ENCODE peak calls at places on chromosomes 13 and 19, in five cellular contexts. One of them, this sample, is unnamed.

GRCh38 chr19:55196803-55197202 is 12.5 kb downstream of the PTPRH start:
- DNase-seq in GDM1: no peak
- DNase-seq in EL: peak; percentile 12
- DNase-seq in occipital lobe: no peak
- DNase-seq in non-pigmented ciliary epithelial cell: no peak
- DNase-seq in this sample: no peak

GRCh38 chr19:14425696-14426138 is 6.6 kb upstream of the DDX39A start:
- DNase-seq in GDM1: no peak
- DNase-seq in EL: peak; percentile 42
- DNase-seq in occipital lobe: no peak
- DNase-seq in non-pigmented ciliary epithelial cell: no peak
- DNase-seq in this sample: no peak

GRCh38 chr19:50315773-50316448 is 13.3 kb downstream of the KCNC3 start:
- DNase-seq in GDM1: no peak
- DNase-seq in EL: no peak
- DNase-seq in occipital lobe: no peak
- DNase-seq in non-pigmented ciliary epithelial cell: no peak
- DNase-seq in this sample: peak; percentile 6

GRCh38 chr19:12834976-12835757 is 788 bp upstream of the RTBDN start:
- DNase-seq in GDM1: no peak
- DNase-seq in EL: peak; percentile 33
- DNase-seq in occipital lobe: no peak
- DNase-seq in non-pigmented ciliary epithelial cell: no peak
- DNase-seq in this sample: no peak

GRCh38 chr19:42596391-42597071 is 1.8 kb upstream of the CEACAM8 start:
- DNase-seq in GDM1: no peak
- DNase-seq in EL: peak; percentile 25
- DNase-seq in occipital lobe: no peak
- DNase-seq in non-pigmented ciliary epithelial cell: no peak
- DNase-seq in this sample: no peak

GRCh38 chr19:23407597-23407996 is 12.3 kb upstream of the ZNF91 start:
- DNase-seq in GDM1: no peak
- DNase-seq in EL: no peak
- DNase-seq in occipital lobe: no peak
- DNase-seq in non-pigmented ciliary epithelial cell: no peak
- DNase-seq in this sample: no peak

GRCh38 chr13:46586766-46587509 is 34.0 kb downstream of the LRCH1 start:
- DNase-seq in GDM1: no peak
- DNase-seq in EL: no peak
- DNase-seq in occipital lobe: no peak
- DNase-seq in non-pigmented ciliary epithelial cell: peak; percentile 22
- DNase-seq in this sample: no peak

GRCh38 chr13:52739468-52740071 is at the start of gene CNMD:
- DNase-seq in GDM1: no peak
- DNase-seq in EL: no peak
- DNase-seq in occipital lobe: no peak
- DNase-seq in non-pigmented ciliary epithelial cell: no peak
- DNase-seq in this sample: no peak

GRCh38 chr19:6717441-6717971 is 2.9 kb downstream of the C3 start:
- DNase-seq in GDM1: no peak
- DNase-seq in EL: no peak
- DNase-seq in occipital lobe: no peak
- DNase-seq in non-pigmented ciliary epithelial cell: no peak
- DNase-seq in this sample: no peak

GRCh38 chr19:1239796-1240737 is 1.5 kb upstream of the ATP5F1D start:
- DNase-seq in GDM1: peak; percentile 90
- DNase-seq in EL: peak; percentile 90
- DNase-seq in occipital lobe: peak; percentile 75
- DNase-seq in non-pigmented ciliary epithelial cell: no peak
- DNase-seq in this sample: peak; percentile 87